ENCODE peak calls at places on chromosomes 7 and 10, in five cellular contexts. T is fibroblast of mammary gland; V is CD8-positive, alpha-beta T cell; S is caudate nucleus; B is EL. A is an unnamed sample.

GRCh38 chr7:112508404-112508803 is 27.6 kb downstream of the LSMEM1 start:
- DNase-seq in T (no peak), V (no peak), S (no peak), B (no peak), A (no peak)

GRCh38 chr10:85510682-85511081 is 855.9 kb downstream of the GRID1 start:
- DNase-seq in T (no peak), V (no peak), S (peak), B (no peak), A (no peak)

GRCh38 chr7:151061241-151062110 is 2.1 kb downstream of the SLC4A2 start:
- DNase-seq in T (no peak), V (no peak), S (no peak), B (no peak), A (no peak)

GRCh38 chr7:1705339-1705738 is 35.3 kb downstream of the ELFN1 start:
- DNase-seq in T (no peak), V (no peak), S (no peak), B (no peak), A (no peak)

GRCh38 chr10:66642217-66642616 is 283.6 kb upstream of the LRRTM3 start:
- DNase-seq in T (no peak), V (no peak), S (no peak), B (peak), A (no peak)

GRCh38 chr7:6162331-6162620 is 110.1 kb downstream of the CYTH3 start:
- DNase-seq in T (no peak), V (no peak), S (no peak), B (no peak), A (no peak)

GRCh38 chr7:108063520-108063933 is 60.6 kb upstream of the LAMB1 start:
- DNase-seq in T (no peak), V (no peak), S (no peak), B (no peak), A (no peak)

GRCh38 chr10:113733635-113734034 is 17.8 kb upstream of the PLEKHS1 start:
- DNase-seq in T (no peak), V (no peak), S (no peak), B (no peak), A (no peak)

GRCh38 chr7:103687981-103688380 is 242.0 kb upstream of the SLC26A5 start:
- DNase-seq in T (no peak), V (no peak), S (no peak), B (no peak), A (peak)

GRCh38 chr7:98209166-98209920 is 1.9 kb upstream of the BHLHA15 start:
- DNase-seq in T (no peak), V (no peak), S (no peak), B (no peak), A (no peak)

GRCh38 chr7:146948708-146949107 is 832.1 kb downstream of the CNTNAP2 start:
- DNase-seq in T (no peak), V (no peak), S (no peak), B (no peak), A (no peak)

GRCh38 chr10:67697646-67698245 is 1.8 kb upstream of the CTNNA3 start:
- DNase-seq in T (peak), V (peak), S (peak), B (peak), A (peak)

GRCh38 chr10:132654708-132655661 is 117.4 kb downstream of the INPP5A start:
- DNase-seq in T (peak), V (peak), S (peak), B (peak), A (peak)

GRCh38 chr10:23341004-23341403 is 3.6 kb downstream of the C10orf67 start:
- DNase-seq in T (peak), V (no peak), S (no peak), B (peak), A (no peak)

GRCh38 chr10:34089294-34089693 is 725.8 kb downstream of the PARD3 start:
- DNase-seq in T (no peak), V (no peak), S (no peak), B (no peak), A (no peak)

GRCh38 chr7:132541656-132542055 is 34.6 kb downstream of the PLXNA4 start:
- DNase-seq in T (no peak), V (no peak), S (no peak), B (no peak), A (no peak)

GRCh38 chr10:94483970-94484369 is 61.6 kb upstream of the HELLS start:
- DNase-seq in T (no peak), V (no peak), S (no peak), B (no peak), A (no peak)